ENCODE peak calls at places on chromosomes 3 and 15, in five cellular contexts. One of them, this sample, is unnamed.

GRCh38 chr15:64813075-64813474 is 12.4 kb downstream of the PIF1 start:
- DNase-seq in CD8-positive, alpha-beta T cell: no peak
- DNase-seq in HFFc6: no peak
- DNase-seq in cardiac fibroblast: peak; percentile 34
- DNase-seq in heart right ventricle: no peak
- DNase-seq in this sample: no peak

GRCh38 chr15:29934251-29934650 is 112.0 kb upstream of the TJP1 start:
- DNase-seq in HFFc6: peak; percentile 52
- DNase-seq in cardiac fibroblast: peak; percentile 87
- DNase-seq in CD8-positive, alpha-beta T cell: no peak
- DNase-seq in heart right ventricle: no peak
- DNase-seq in this sample: no peak

GRCh38 chr3:22594990-22595389 is 608.1 kb upstream of the UBE2E2 start:
- DNase-seq in heart right ventricle: no peak
- DNase-seq in cardiac fibroblast: no peak
- DNase-seq in CD8-positive, alpha-beta T cell: no peak
- DNase-seq in HFFc6: no peak
- DNase-seq in this sample: no peak

GRCh38 chr15:82850731-82851130 is 41.3 kb downstream of the WHAMM start:
- DNase-seq in heart right ventricle: no peak
- DNase-seq in HFFc6: no peak
- DNase-seq in CD8-positive, alpha-beta T cell: no peak
- DNase-seq in cardiac fibroblast: no peak
- DNase-seq in this sample: no peak

GRCh38 chr3:170233532-170233931 is 11.3 kb downstream of the PRKCI start:
- DNase-seq in cardiac fibroblast: peak; percentile 75
- DNase-seq in CD8-positive, alpha-beta T cell: no peak
- DNase-seq in HFFc6: peak; percentile 74
- DNase-seq in heart right ventricle: no peak
- DNase-seq in this sample: no peak

GRCh38 chr15:60090747-60091146 is 86.6 kb downstream of the FOXB1 start:
- DNase-seq in HFFc6: no peak
- DNase-seq in CD8-positive, alpha-beta T cell: no peak
- DNase-seq in cardiac fibroblast: no peak
- DNase-seq in heart right ventricle: no peak
- DNase-seq in this sample: no peak

GRCh38 chr15:100133981-100134711 is 207.6 kb downstream of the ADAMTS17 start:
- DNase-seq in heart right ventricle: no peak
- DNase-seq in CD8-positive, alpha-beta T cell: no peak
- DNase-seq in HFFc6: no peak
- DNase-seq in cardiac fibroblast: no peak
- DNase-seq in this sample: no peak

GRCh38 chr3:150414989-150415388 is 6.9 kb downstream of the TSC22D2 start:
- DNase-seq in HFFc6: peak; percentile 14
- DNase-seq in CD8-positive, alpha-beta T cell: no peak
- DNase-seq in heart right ventricle: no peak
- DNase-seq in cardiac fibroblast: peak; percentile 45
- DNase-seq in this sample: no peak

GRCh38 chr3:47418167-47419082 is 37.6 kb downstream of the PTPN23 start:
- DNase-seq in HFFc6: no peak
- DNase-seq in CD8-positive, alpha-beta T cell: no peak
- DNase-seq in heart right ventricle: no peak
- DNase-seq in cardiac fibroblast: no peak
- DNase-seq in this sample: no peak
- TF ChIP-seq CTCF in HFFc6: peak; percentile 47
- TF ChIP-seq CTCF in CD8-positive, alpha-beta T cell: no peak
- TF ChIP-seq CTCF in heart right ventricle: no peak
- TF ChIP-seq CTCF in cardiac fibroblast: peak; percentile 14
- TF ChIP-seq CTCF in this sample: no peak

GRCh38 chr3:142209655-142210054 is 15.7 kb downstream of the GK5 start:
- DNase-seq in HFFc6: peak; percentile 70
- DNase-seq in heart right ventricle: no peak
- DNase-seq in CD8-positive, alpha-beta T cell: no peak
- DNase-seq in cardiac fibroblast: peak; percentile 96
- DNase-seq in this sample: no peak

GRCh38 chr3:142213298-142213697 is 12.1 kb downstream of the GK5 start:
- DNase-seq in HFFc6: no peak
- DNase-seq in cardiac fibroblast: peak; percentile 92
- DNase-seq in heart right ventricle: no peak
- DNase-seq in CD8-positive, alpha-beta T cell: no peak
- DNase-seq in this sample: no peak

GRCh38 chr3:142210608-142211007 is 14.8 kb downstream of the GK5 start:
- DNase-seq in HFFc6: peak; percentile 17
- DNase-seq in cardiac fibroblast: peak; percentile 36
- DNase-seq in CD8-positive, alpha-beta T cell: no peak
- DNase-seq in heart right ventricle: no peak
- DNase-seq in this sample: no peak

GRCh38 chr3:142210144-142210543 is 15.2 kb downstream of the GK5 start:
- DNase-seq in CD8-positive, alpha-beta T cell: no peak
- DNase-seq in heart right ventricle: no peak
- DNase-seq in cardiac fibroblast: peak; percentile 45
- DNase-seq in HFFc6: no peak
- DNase-seq in this sample: no peak

DNA sequence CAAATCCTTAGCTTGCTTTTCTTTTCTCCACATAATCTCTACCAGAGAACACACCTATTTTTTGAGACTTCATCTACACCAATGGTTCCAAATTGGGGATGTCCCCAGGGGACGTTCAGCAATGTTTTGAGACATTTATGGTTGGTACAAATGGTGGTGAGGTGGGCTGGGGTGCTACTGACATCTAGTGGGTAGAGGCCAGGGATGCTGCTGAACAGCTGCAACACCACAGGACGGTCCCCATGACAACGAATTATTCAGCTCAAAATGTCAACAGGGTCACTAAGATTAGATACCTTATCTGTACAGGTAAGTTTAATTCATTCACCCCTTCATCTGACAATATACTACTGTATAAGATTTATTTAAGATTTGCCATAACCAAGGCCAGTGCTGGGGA is 14.4 kb downstream of the GK5 start:
- DNase-seq in HFFc6: no peak
- DNase-seq in cardiac fibroblast: no peak
- DNase-seq in heart right ventricle: no peak
- DNase-seq in CD8-positive, alpha-beta T cell: no peak
- DNase-seq in this sample: no peak
- TF ChIP-seq CTCF in HFFc6: peak; percentile 48
- TF ChIP-seq CTCF in cardiac fibroblast: peak; percentile 18
- TF ChIP-seq CTCF in heart right ventricle: peak; percentile 23
- TF ChIP-seq CTCF in CD8-positive, alpha-beta T cell: no peak
- TF ChIP-seq CTCF in this sample: no peak

GRCh38 chr3:187974857-187975257 is 179.1 kb upstream of the LPP start:
- DNase-seq in cardiac fibroblast: no peak
- DNase-seq in heart right ventricle: no peak
- DNase-seq in CD8-positive, alpha-beta T cell: no peak
- DNase-seq in HFFc6: no peak
- DNase-seq in this sample: no peak
- TF ChIP-seq CTCF in cardiac fibroblast: peak; percentile 13
- TF ChIP-seq CTCF in heart right ventricle: no peak
- TF ChIP-seq CTCF in CD8-positive, alpha-beta T cell: peak; percentile 58
- TF ChIP-seq CTCF in HFFc6: peak; percentile 27
- TF ChIP-seq CTCF in this sample: no peak

GRCh38 chr3:52845157-52845556 is 10.3 kb upstream of the MUSTN1 start:
- DNase-seq in heart right ventricle: peak; percentile 49
- DNase-seq in CD8-positive, alpha-beta T cell: no peak
- DNase-seq in cardiac fibroblast: peak; percentile 63
- DNase-seq in HFFc6: no peak
- DNase-seq in this sample: peak; percentile 89

GRCh38 chr3:52847241-52847640 is 12.4 kb upstream of the MUSTN1 start:
- DNase-seq in HFFc6: no peak
- DNase-seq in CD8-positive, alpha-beta T cell: no peak
- DNase-seq in heart right ventricle: no peak
- DNase-seq in cardiac fibroblast: no peak
- DNase-seq in this sample: no peak

GRCh38 chr3:52844290-52844985 is 9.6 kb upstream of the MUSTN1 start:
- DNase-seq in HFFc6: no peak
- DNase-seq in heart right ventricle: no peak
- DNase-seq in cardiac fibroblast: no peak
- DNase-seq in CD8-positive, alpha-beta T cell: no peak
- DNase-seq in this sample: peak; percentile 57

GRCh38 chr3:52846427-52846983 is 11.7 kb upstream of the MUSTN1 start:
- DNase-seq in CD8-positive, alpha-beta T cell: no peak
- DNase-seq in HFFc6: no peak
- DNase-seq in cardiac fibroblast: no peak
- DNase-seq in heart right ventricle: no peak
- DNase-seq in this sample: no peak

DNA sequence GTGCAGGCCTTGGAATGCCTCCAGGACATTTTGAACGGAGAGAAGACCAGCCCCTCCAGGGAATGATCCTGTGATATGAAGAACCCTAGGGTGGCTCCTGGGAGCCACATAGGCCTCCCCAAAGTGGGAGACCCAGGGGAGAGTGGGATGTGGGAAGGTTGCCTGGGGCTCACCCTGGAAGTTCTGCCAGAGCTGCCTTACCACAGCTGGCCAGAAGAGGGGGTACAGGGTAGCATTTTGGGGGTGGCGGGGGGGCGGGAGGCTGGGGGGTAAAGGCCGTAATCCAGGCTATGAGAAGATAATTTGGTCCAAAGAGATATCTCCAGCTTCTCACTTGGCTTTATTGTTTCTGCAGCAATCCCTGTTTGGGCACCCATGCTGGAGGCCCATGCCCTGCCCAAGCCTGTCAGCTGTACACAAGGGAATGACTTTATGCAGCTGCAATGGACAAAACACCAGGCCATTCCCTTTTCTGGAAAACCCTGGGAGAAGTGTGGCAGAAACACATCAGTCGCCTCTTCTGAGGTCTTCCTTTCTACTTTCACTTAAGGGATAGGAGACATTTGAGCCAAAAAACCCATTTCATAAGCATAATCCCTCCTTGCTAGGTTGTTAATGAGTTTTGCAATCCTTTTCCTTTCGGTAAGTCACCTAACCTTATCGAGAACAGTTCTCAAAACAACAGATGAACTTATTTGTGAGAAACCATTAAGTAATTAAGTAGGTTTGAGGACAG is 11.0 kb upstream of the MUSTN1 start:
- DNase-seq in CD8-positive, alpha-beta T cell: no peak
- DNase-seq in heart right ventricle: no peak
- DNase-seq in cardiac fibroblast: no peak
- DNase-seq in HFFc6: no peak
- DNase-seq in this sample: no peak
- TF ChIP-seq CTCF in CD8-positive, alpha-beta T cell: peak; percentile 46
- TF ChIP-seq CTCF in heart right ventricle: peak; percentile 57
- TF ChIP-seq CTCF in cardiac fibroblast: peak; percentile 49
- TF ChIP-seq CTCF in HFFc6: peak; percentile 79
- TF ChIP-seq CTCF in this sample: no peak

DNA sequence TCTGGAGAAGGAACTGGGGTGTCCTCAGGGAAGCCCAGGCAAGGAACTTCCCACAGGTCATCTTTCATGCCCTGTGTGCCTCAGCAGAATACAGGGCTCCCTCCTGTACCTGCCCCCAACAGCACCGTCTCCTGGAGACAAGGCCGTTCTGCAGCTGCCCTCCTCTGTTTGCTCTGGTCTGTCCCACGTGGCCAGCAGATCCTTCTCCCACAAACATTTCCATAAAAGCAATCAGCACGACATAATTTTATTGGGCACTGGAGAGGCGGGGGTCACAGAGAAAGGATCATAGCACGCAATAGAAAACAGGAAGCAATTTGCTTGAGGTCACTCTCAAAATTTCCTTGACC is 29.5 kb downstream of the STARD5 start:
- DNase-seq in CD8-positive, alpha-beta T cell: no peak
- DNase-seq in cardiac fibroblast: no peak
- DNase-seq in heart right ventricle: no peak
- DNase-seq in HFFc6: no peak
- DNase-seq in this sample: no peak
- TF ChIP-seq CTCF in CD8-positive, alpha-beta T cell: no peak
- TF ChIP-seq CTCF in cardiac fibroblast: no peak
- TF ChIP-seq CTCF in heart right ventricle: no peak
- TF ChIP-seq CTCF in HFFc6: no peak
- TF ChIP-seq CTCF in this sample: no peak

GRCh38 chr3:8737823-8738222 is 4.2 kb downstream of the CAV3 start:
- DNase-seq in heart right ventricle: no peak
- DNase-seq in cardiac fibroblast: no peak
- DNase-seq in CD8-positive, alpha-beta T cell: no peak
- DNase-seq in HFFc6: no peak
- DNase-seq in this sample: no peak
- TF ChIP-seq CTCF in heart right ventricle: no peak
- TF ChIP-seq CTCF in cardiac fibroblast: no peak
- TF ChIP-seq CTCF in CD8-positive, alpha-beta T cell: no peak
- TF ChIP-seq CTCF in HFFc6: no peak
- TF ChIP-seq CTCF in this sample: no peak

GRCh38 chr3:50298836-50299637 is at the start of the genes HYAL3 and NAA80:
- DNase-seq in CD8-positive, alpha-beta T cell: peak; percentile 98
- DNase-seq in HFFc6: peak; percentile 99
- DNase-seq in heart right ventricle: peak; percentile 99
- DNase-seq in cardiac fibroblast: peak; percentile 100
- DNase-seq in this sample: peak; percentile 100
- TF ChIP-seq CTCF in CD8-positive, alpha-beta T cell: peak; percentile 53
- TF ChIP-seq CTCF in HFFc6: peak; percentile 62
- TF ChIP-seq CTCF in heart right ventricle: peak; percentile 49
- TF ChIP-seq CTCF in cardiac fibroblast: peak; percentile 25
- TF ChIP-seq CTCF in this sample: peak; percentile 59

GRCh38 chr3:179482857-179483256 is 31.6 kb upstream of the GNB4 start:
- DNase-seq in cardiac fibroblast: peak; percentile 8
- DNase-seq in CD8-positive, alpha-beta T cell: no peak
- DNase-seq in HFFc6: no peak
- DNase-seq in heart right ventricle: no peak
- DNase-seq in this sample: no peak

GRCh38 chr3:179486806-179487205 is 35.5 kb upstream of the GNB4 start:
- DNase-seq in CD8-positive, alpha-beta T cell: no peak
- DNase-seq in HFFc6: no peak
- DNase-seq in heart right ventricle: no peak
- DNase-seq in cardiac fibroblast: no peak
- DNase-seq in this sample: no peak

GRCh38 chr3:179493260-179493659 is 42.0 kb upstream of the GNB4 start:
- DNase-seq in cardiac fibroblast: no peak
- DNase-seq in heart right ventricle: no peak
- DNase-seq in HFFc6: no peak
- DNase-seq in CD8-positive, alpha-beta T cell: no peak
- DNase-seq in this sample: no peak

GRCh38 chr3:179488213-179488612 is 36.9 kb upstream of the GNB4 start:
- DNase-seq in HFFc6: no peak
- DNase-seq in heart right ventricle: no peak
- DNase-seq in cardiac fibroblast: no peak
- DNase-seq in CD8-positive, alpha-beta T cell: no peak
- DNase-seq in this sample: no peak
- TF ChIP-seq CTCF in HFFc6: no peak
- TF ChIP-seq CTCF in heart right ventricle: no peak
- TF ChIP-seq CTCF in cardiac fibroblast: no peak
- TF ChIP-seq CTCF in CD8-positive, alpha-beta T cell: no peak
- TF ChIP-seq CTCF in this sample: no peak